ENCODE peak calls at places on chromosome X, in four cellular contexts. N is astrocyte, Z is A673, Q is small intestine. E is an unnamed sample.
A peak's percentile ranks its signal among the peaks of the same experiment; 100 is the strongest.

GRCh38 chrX:22300130-22300529 is 27.4 kb downstream of the CBLL2 start:
- DNase-seq in N (peak; percentile 68), Z (peak; percentile 48), Q (no peak), E (no peak)

GRCh38 chrX:29297171-29297800 is 710.0 kb downstream of the IL1RAPL1 start:
- DNase-seq in N (no peak), Z (no peak), Q (no peak), E (no peak)

GRCh38 chrX:17033225-17033624 is 86.8 kb downstream of the REPS2 start:
- DNase-seq in N (no peak), Z (no peak), Q (no peak), E (no peak)

GRCh38 chrX:1546601-1547275 is 9.8 kb upstream of the P2RY8 start:
- DNase-seq in N (no peak), Z (no peak), Q (no peak), E (no peak)

GRCh38 chrX:107360788-107361360 is 88.6 kb upstream of the FRMPD3 start:
- DNase-seq in N (no peak), Z (no peak), Q (no peak), E (no peak)

GRCh38 chrX:110384490-110384889 is 25.8 kb downstream of the RTL9 start:
- DNase-seq in N (peak; percentile 66), Z (no peak), Q (no peak), E (no peak)

GRCh38 chrX:33339219-33339618 is 127.9 kb upstream of the DMD start:
- DNase-seq in N (no peak), Z (no peak), Q (no peak), E (no peak)

GRCh38 chrX:7147431-7147977 is at the start of gene STS:
- DNase-seq in N (peak; percentile 10), Z (peak; percentile 52), Q (peak; percentile 20), E (no peak)

GRCh38 chrX:12383196-12383595 is 244.9 kb downstream of the FRMPD4 start:
- DNase-seq in N (no peak), Z (peak; percentile 3), Q (no peak), E (no peak)

GRCh38 chrX:42496239-42496638 is 281.7 kb downstream of the PPP1R2C start:
- DNase-seq in N (no peak), Z (no peak), Q (no peak), E (no peak)

GRCh38 chrX:23637187-23637586 is 30.1 kb upstream of the PRDX4 start:
- DNase-seq in N (no peak), Z (no peak), Q (no peak), E (no peak)

GRCh38 chrX:54230440-54231148 is 47.5 kb upstream of the FAM120C start:
- DNase-seq in N (peak; percentile 31), Z (no peak), Q (no peak), E (no peak)

GRCh38 chrX:123610915-123611314 is 121.9 kb downstream of the THOC2 start:
- DNase-seq in N (no peak), Z (no peak), Q (no peak), E (no peak)

GRCh38 chrX:1249101-1249887 is 19.3 kb upstream of the CSF2RA start:
- DNase-seq in N (no peak), Z (peak; percentile 15), Q (no peak), E (peak; percentile 22)

GRCh38 chrX:11750051-11750450 is 8.0 kb upstream of the MSL3 start:
- DNase-seq in N (no peak), Z (no peak), Q (no peak), E (no peak)

GRCh38 chrX:139201924-139202323 is 328.6 kb upstream of the F9 start:
- DNase-seq in N (no peak), Z (peak; percentile 6), Q (no peak), E (no peak)

GRCh38 chrX:13323241-13323640 is 3.4 kb upstream of the ATXN3L start:
- DNase-seq in N (no peak), Z (no peak), Q (no peak), E (no peak)

DNA sequence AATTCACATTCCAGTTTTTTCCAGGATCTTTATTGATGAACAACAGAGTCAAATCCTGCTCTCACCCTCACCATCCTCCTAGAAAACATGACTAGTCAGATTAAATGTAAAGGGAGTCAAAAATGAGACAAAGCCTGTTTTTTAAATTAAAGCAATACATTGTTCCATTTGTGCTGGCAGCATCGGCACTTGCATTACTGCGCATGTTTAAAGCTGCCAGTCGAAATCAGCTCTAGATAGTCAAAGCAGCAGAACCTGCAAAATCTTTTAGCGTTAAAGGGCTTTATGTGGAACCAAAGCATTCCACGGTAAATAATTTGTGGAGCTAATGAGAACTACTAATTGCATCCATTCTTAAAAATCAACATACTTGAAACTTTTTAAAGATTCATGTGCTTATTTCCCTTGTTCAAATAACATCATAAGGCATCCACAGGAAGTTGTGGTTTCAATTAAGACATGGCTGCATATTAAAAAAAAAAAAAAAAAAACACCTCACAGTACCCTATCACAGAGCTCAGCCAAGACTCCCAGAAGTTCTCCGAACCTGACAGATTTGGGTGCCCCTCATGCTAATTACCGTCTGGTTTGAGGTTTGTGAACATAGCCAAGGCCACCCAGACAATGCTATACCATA is 82.2 kb downstream of the SH3KBP1 start:
- DNase-seq in N (no peak), Z (no peak), Q (peak; percentile 13), E (peak; percentile 6)
- H3K27ac ChIP-seq in N (no peak overlapping the region), Z (no peak overlapping the region), Q (no peak overlapping the region), E (peak overlapping the region; percentile 68)

GRCh38 chrX:49198540-49199314 is 1.3 kb downstream of the SYP start:
- DNase-seq in N (no peak), Z (no peak), Q (no peak), E (no peak)
- H3K4me3 ChIP-seq in N (no peak overlapping the region), Z (peak overlapping the region; percentile 56), Q (no peak overlapping the region), E (no peak overlapping the region)

GRCh38 chrX:154351183-154352011 is 23.0 kb downstream of the FLNA start:
- DNase-seq in N (no peak), Z (no peak), Q (peak; percentile 50), E (peak; percentile 88)
- H3K36me3 ChIP-seq in N (peaks cover 25% of the 10 kb centered on the region), Z (peaks cover 63% of the 10 kb centered on the region), Q (peaks cover 3% of the 10 kb centered on the region), E (peaks cover 47% of the 10 kb centered on the region)

DNA sequence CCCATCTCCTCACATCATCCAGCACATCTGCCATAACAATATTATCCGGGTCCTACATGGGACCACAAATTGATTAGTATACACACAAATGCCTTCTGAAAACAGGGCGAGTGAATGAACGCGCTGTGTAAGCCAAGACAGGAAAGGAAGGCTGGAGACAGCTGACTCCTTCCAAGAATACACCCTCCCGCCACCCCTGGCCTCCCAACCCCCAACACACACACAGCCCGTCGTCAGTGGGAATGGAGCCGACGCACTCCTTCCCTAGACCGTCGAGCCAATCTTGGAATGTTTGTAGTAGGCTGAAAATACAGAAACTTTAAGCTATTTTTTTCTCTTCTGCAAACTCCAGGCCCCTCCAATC is 319 bp upstream of the MAGEH1 start:
- DNase-seq in N (no peak), Z (no peak), Q (no peak), E (no peak)
- H3K27ac ChIP-seq in N (no peak overlapping the region), Z (no peak overlapping the region), Q (no peak overlapping the region), E (peak overlapping the region; percentile 86)

GRCh38 chrX:18886344-18887161 is 97.4 kb downstream of the PHKA2 start:
- DNase-seq in N (peak; percentile 26), Z (peak; percentile 78), Q (peak; percentile 78), E (peak; percentile 40)
- H3K4me3 ChIP-seq in N (peak overlapping the region; percentile 46), Z (no peak overlapping the region), Q (peak overlapping the region; percentile 37), E (peak overlapping the region; percentile 58)

GRCh38 chrX:19361701-19362100 is 18.0 kb downstream of the PDHA1 start:
- DNase-seq in N (no peak), Z (no peak), Q (no peak), E (no peak)

DNA sequence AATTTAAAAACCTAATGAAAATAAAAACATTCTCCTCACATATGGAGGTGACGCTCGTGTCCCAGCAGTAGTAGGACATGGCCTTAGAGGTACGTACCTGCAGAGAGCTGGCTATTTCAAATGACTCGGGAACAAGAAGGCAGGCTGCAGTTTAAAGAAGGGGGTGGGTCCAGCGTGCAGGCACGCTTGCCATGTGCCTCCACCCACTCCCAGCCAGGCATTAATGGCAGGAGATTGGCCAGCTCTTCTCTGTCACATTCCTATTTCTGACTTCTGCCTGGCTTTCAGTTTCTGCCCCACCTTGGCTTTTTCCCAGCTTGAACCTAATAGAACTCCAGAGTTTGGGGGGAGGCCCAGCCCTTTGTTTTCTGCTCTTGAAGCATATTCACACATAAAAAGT is 17.2 kb downstream of the PDHA1 start:
- DNase-seq in N (no peak), Z (no peak), Q (no peak), E (no peak)
- H3K36me3 ChIP-seq in N (peaks cover 6% of the 10 kb centered on the region), Z (peaks cover 32% of the 10 kb centered on the region), Q (peaks cover 7% of the 10 kb centered on the region), E (peaks cover 62% of the 10 kb centered on the region)

GRCh38 chrX:150410513-150410912 is 47.4 kb downstream of the MAMLD1 start:
- DNase-seq in N (no peak), Z (no peak), Q (peak; percentile 1), E (no peak)
- H3K27ac ChIP-seq in N (no peak overlapping the region), Z (no peak overlapping the region), Q (no peak overlapping the region), E (no peak overlapping the region)

GRCh38 chrX:14497184-14497666 is 32.1 kb upstream of the GLRA2 start:
- DNase-seq in N (no peak), Z (no peak), Q (peak; percentile 51), E (peak; percentile 5)
- H3K4me3 ChIP-seq in N (no peak overlapping the region), Z (peak overlapping the region; percentile 13), Q (peak overlapping the region; percentile 22), E (peak overlapping the region; percentile 80)

DNA sequence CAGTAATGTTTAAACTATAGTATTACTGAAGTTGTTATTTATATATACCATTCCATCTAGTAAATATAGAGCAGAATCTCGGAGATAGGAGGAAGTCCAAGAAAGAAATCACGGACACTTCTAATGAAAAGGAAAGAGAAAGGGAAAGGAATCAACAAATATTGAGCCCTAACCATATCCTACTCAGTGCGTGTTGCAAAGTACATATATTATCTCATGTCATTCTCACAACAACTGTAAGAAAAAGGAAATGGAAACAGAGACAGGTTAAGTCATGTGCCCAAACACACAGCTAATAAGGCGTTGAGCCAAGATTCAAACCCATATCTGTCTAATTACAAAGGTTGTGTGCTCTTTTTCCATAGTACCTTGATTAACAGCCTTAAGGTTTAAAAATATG is 16.0 kb downstream of the HTR2C start:
- DNase-seq in N (no peak), Z (no peak), Q (no peak), E (no peak)
- H3K36me3 ChIP-seq in N (no peaks in the 10 kb centered on the region), Z (no peaks in the 10 kb centered on the region), Q (no peaks in the 10 kb centered on the region), E (no peaks in the 10 kb centered on the region)

E was measured in CD4-positive, CD25-positive, alpha-beta regulatory T cell.